ENCODE peak calls at places on chromosomes 11 and 22, in five cellular contexts. G is RWPE1; S is activated CD4-positive, alpha-beta T cell treated with anti-CD3 and anti-CD28 coated beads for 48 hours; O is activated CD4-positive, alpha-beta memory T cell treated with anti-CD3 and anti-CD28 coated beads, Interleukin-2, amount 10 ng/mL, durations not matched to agents 7 days and 5 days; U is immature natural killer cell. Z is an unnamed sample.

GRCh38 chr22:45430871-45431270 is 17.4 kb downstream of the RIBC2 start:
- DNase-seq in G (no peak), S (no peak), O (no peak), U (no peak), Z (no peak)

GRCh38 chr22:35661377-35661937 is 13.2 kb downstream of the APOL6 start:
- DNase-seq in U (no peak), O (no peak), G (no peak), S (no peak), Z (no peak)

GRCh38 chr11:56783448-56784041 is 35.0 kb upstream of the OR9G4 start:
- DNase-seq in U (no peak), O (no peak), S (no peak), G (peak), Z (no peak)

GRCh38 chr11:120645639-120646038 is 134.1 kb downstream of the GRIK4 start:
- DNase-seq in U (no peak), O (no peak), G (no peak), S (no peak), Z (no peak)

GRCh38 chr11:88297320-88298263 is 39.9 kb downstream of the CTSC start:
- DNase-seq in G (no peak), O (no peak), U (no peak), S (no peak), Z (no peak)

GRCh38 chr11:74139151-74139918 is 31.5 kb downstream of the C2CD3 start:
- DNase-seq in S (no peak), U (no peak), G (no peak), O (no peak), Z (no peak)

GRCh38 chr11:113241190-113242051 is 73.0 kb upstream of the TTC12 start:
- DNase-seq in U (no peak), S (no peak), G (no peak), O (no peak), Z (no peak)

GRCh38 chr11:45922425-45923082 is at the start of gene LARGE2:
- DNase-seq in S (no peak), U (no peak), O (no peak), G (peak), Z (peak)

GRCh38 chr11:20962581-20962980 is 293.2 kb downstream of the NELL1 start:
- DNase-seq in O (no peak), S (no peak), U (no peak), G (no peak), Z (no peak)

GRCh38 chr11:10604340-10604748 is 35.9 kb upstream of the LYVE1 start:
- DNase-seq in G (peak), O (no peak), S (no peak), U (no peak), Z (no peak)

GRCh38 chr11:59706518-59707285 is 6.9 kb downstream of the OR10V1 start:
- DNase-seq in S (peak), O (no peak), U (no peak), G (peak), Z (no peak)

GRCh38 chr11:62806611-62807121 is 1.4 kb upstream of the NXF1 start:
- DNase-seq in S (no peak), O (no peak), G (no peak), U (no peak), Z (no peak)

GRCh38 chr11:121844016-121844415 is 272.0 kb downstream of the BLID start:
- DNase-seq in S (no peak), O (no peak), G (no peak), U (no peak), Z (no peak)

GRCh38 chr11:940496-941135 is 14.9 kb downstream of the AP2A2 start:
- DNase-seq in O (no peak), G (no peak), U (no peak), S (no peak), Z (no peak)

GRCh38 chr22:44918166-44918924 is 91.5 kb downstream of the PHF21B start:
- DNase-seq in G (no peak), O (no peak), U (no peak), S (no peak), Z (peak)

GRCh38 chr22:46942816-46943783 is 180.7 kb downstream of the TBC1D22A start:
- DNase-seq in O (no peak), U (no peak), S (no peak), G (no peak), Z (no peak)

GRCh38 chr11:129701706-129702105 is 113.9 kb upstream of the TMEM45B start:
- DNase-seq in S (no peak), U (no peak), O (no peak), G (no peak), Z (no peak)

GRCh38 chr11:3104961-3105790 is 48.0 kb upstream of the CARS1 start:
- DNase-seq in S (no peak), U (no peak), O (no peak), G (no peak), Z (no peak)

GRCh38 chr11:62604460-62605130 is 2.9 kb upstream of the MTA2 start:
- DNase-seq in G (no peak), U (no peak), O (no peak), S (no peak), Z (no peak)

GRCh38 chr11:1382429-1382828 is 7.3 kb upstream of the BRSK2 start:
- DNase-seq in U (no peak), G (no peak), S (no peak), O (no peak), Z (no peak)

GRCh38 chr22:30875481-30876215 is 92.9 kb downstream of the MORC2 start:
- DNase-seq in U (no peak), O (no peak), S (no peak), G (no peak), Z (no peak)

GRCh38 chr11:41414771-41415440 is 44.5 kb downstream of the LRRC4C start:
- DNase-seq in G (no peak), U (no peak), S (no peak), O (no peak), Z (no peak)

GRCh38 chr11:35688023-35688422 is 25.4 kb downstream of the TRIM44 start:
- DNase-seq in G (no peak), S (no peak), O (no peak), U (no peak), Z (no peak)